ENCODE peak calls at places on chromosomes 5 and 9, in ten cellular contexts. Z, E, Q, R, V, S, G, T, D and F are unnamed samples.
A peak's percentile ranks its signal among the peaks of the same experiment; 100 is the strongest.

GRCh38 chr9:105065119-105066088 is 137.4 kb upstream of the ABCA1 start:
- DNase-seq in S (no peak), V (peak; percentile 75), E (no peak), D (no peak), R (no peak), Z (no peak), T (no peak), G (peak; percentile 67), Q (no peak), F (no peak)

GRCh38 chr5:133467325-133467700 is 145.0 kb downstream of the FSTL4 start:
- DNase-seq in V (no peak), G (no peak), D (no peak), Q (no peak), T (no peak), E (no peak), R (peak; percentile 13), S (no peak), Z (no peak), F (no peak)

GRCh38 chr5:170757182-170757601 is 26.3 kb upstream of the GABRP start:
- DNase-seq in Q (no peak), Z (no peak), G (peak; percentile 89), T (no peak), S (no peak), D (peak; percentile 85), E (no peak), V (no peak), R (no peak), F (no peak)

GRCh38 chr5:172932313-172933017 is 26.8 kb upstream of the RPL26L1 start:
- DNase-seq in Z (peak; percentile 80), R (peak; percentile 87), G (peak; percentile 88), Q (peak; percentile 73), S (peak; percentile 82), T (peak; percentile 78), V (peak; percentile 42), D (peak; percentile 80), E (peak; percentile 85), F (no peak)

GRCh38 chr9:2032234-2032633 is 17.1 kb downstream of the SMARCA2 start:
- DNase-seq in T (no peak), D (no peak), Q (no peak), V (no peak), S (no peak), R (no peak), Z (no peak), G (no peak), E (no peak), F (no peak)

GRCh38 chr5:151696470-151697061 is 9.9 kb upstream of the SPARC start:
- DNase-seq in Q (peak; percentile 82), D (peak; percentile 97), Z (no peak), S (no peak), V (no peak), G (no peak), E (peak; percentile 88), T (peak; percentile 75), R (peak; percentile 89), F (peak; percentile 42)

GRCh38 chr5:36066540-36067210 is at the start of gene UGT3A2:
- DNase-seq in S (no peak), E (peak; percentile 84), Z (no peak), D (no peak), R (no peak), T (no peak), V (no peak), G (peak; percentile 28), Q (peak; percentile 14), F (peak; percentile 33)

GRCh38 chr5:65037845-65038815 is 269.4 kb downstream of the CWC27 start:
- DNase-seq in Z (no peak), V (peak; percentile 8), D (peak; percentile 24), S (peak; percentile 34), E (peak; percentile 86), G (peak; percentile 72), Q (peak; percentile 37), R (no peak), T (no peak), F (no peak)

GRCh38 chr5:115842089-115842881 is 550 bp downstream of the AP3S1 start:
- DNase-seq in Z (peak; percentile 34), G (peak; percentile 89), T (no peak), S (no peak), R (no peak), D (no peak), V (no peak), E (peak; percentile 78), Q (peak; percentile 71), F (peak; percentile 38)